ENCODE peak calls at places on chromosomes 7 and 10, in eight cellular contexts. C is ovary, D is brain microvascular endothelial cell, W is dorsolateral prefrontal cortex, E is endothelial cell, M is glutamatergic neuron, S is LNCaP clone FGC, L is fibroblast of lung. U is an unnamed sample.

GRCh38 chr7:113918946-113919345 is at the start of gene PPP1R3A:
- DNase-seq in C (no peak), D (peak), W (no peak), E (no peak), M (no peak), S (no peak), L (no peak), U (no peak)

GRCh38 chr10:31129261-31129660 is 97.6 kb upstream of the ZNF438 start:
- DNase-seq in C (peak), D (peak), W (no peak), E (no peak), M (no peak), S (no peak), L (peak), U (peak)

GRCh38 chr7:31687024-31687423 is at the start of gene PPP1R17:
- DNase-seq in C (no peak), D (no peak), W (peak), E (peak), M (peak), S (no peak), L (no peak), U (no peak)

GRCh38 chr10:133257489-133258065 is 19.1 kb downstream of the ADAM8 start:
- DNase-seq in C (peak), D (no peak), W (no peak), E (peak), M (peak), S (peak), L (peak), U (peak)

GRCh38 chr10:132632091-132632561 is 94.5 kb downstream of the INPP5A start:
- DNase-seq in C (no peak), D (no peak), W (peak), E (no peak), M (peak), S (no peak), L (no peak), U (no peak)

GRCh38 chr7:35248576-35249536 is 5.0 kb downstream of the TBX20 start:
- DNase-seq in C (no peak), D (no peak), W (no peak), E (peak), M (no peak), S (no peak), L (no peak), U (peak)

GRCh38 chr7:131562941-131563340 is 6.5 kb upstream of the PODXL start:
- DNase-seq in C (no peak), D (peak), W (no peak), E (no peak), M (no peak), S (no peak), L (no peak), U (no peak)

GRCh38 chr7:40008218-40008815 is 58.3 kb downstream of the CDK13 start:
- DNase-seq in C (no peak), D (peak), W (no peak), E (no peak), M (no peak), S (no peak), L (peak), U (peak)

GRCh38 chr7:159151231-159151630 is 6.6 kb upstream of the VIPR2 start:
- DNase-seq in C (no peak), D (no peak), W (no peak), E (no peak), M (no peak), S (no peak), L (no peak), U (no peak)

GRCh38 chr10:29969255-29970011 is 90.0 kb downstream of the JCAD start:
- DNase-seq in C (no peak), D (no peak), W (no peak), E (no peak), M (peak), S (no peak), L (no peak), U (no peak)

GRCh38 chr7:16431646-16432424 is 10.5 kb upstream of the CRPPA start:
- DNase-seq in C (no peak), D (no peak), W (no peak), E (peak), M (no peak), S (no peak), L (peak), U (peak)

GRCh38 chr10:123381271-123381670 is 227.1 kb downstream of the BUB3 start:
- DNase-seq in C (no peak), D (no peak), W (no peak), E (no peak), M (no peak), S (no peak), L (no peak), U (peak)

GRCh38 chr7:134766779-134767566 is 12.5 kb upstream of the CALD1 start:
- DNase-seq in C (peak), D (peak), W (no peak), E (no peak), M (no peak), S (no peak), L (peak), U (no peak)

GRCh38 chr7:133688483-133689239 is 435.8 kb downstream of the EXOC4 start:
- DNase-seq in C (no peak), D (no peak), W (no peak), E (no peak), M (no peak), S (peak), L (no peak), U (peak)

GRCh38 chr10:123143825-123144168 is 4.1 kb upstream of the HMX2 start:
- DNase-seq in C (no peak), D (no peak), W (no peak), E (no peak), M (no peak), S (no peak), L (no peak), U (no peak)

GRCh38 chr10:24008164-24009066 is 200.5 kb upstream of the KIAA1217 start:
- DNase-seq in C (no peak), D (peak), W (no peak), E (no peak), M (no peak), S (no peak), L (peak), U (peak)

GRCh38 chr10:121838149-121838548 is 89.7 kb downstream of the ATE1 start:
- DNase-seq in C (no peak), D (no peak), W (no peak), E (no peak), M (no peak), S (no peak), L (no peak), U (no peak)

GRCh38 chr10:27446091-27446918 is 57.8 kb upstream of the RAB18 start:
- DNase-seq in C (no peak), D (peak), W (no peak), E (no peak), M (no peak), S (peak), L (peak), U (peak)

GRCh38 chr7:137245890-137246289 is 97.6 kb downstream of the PTN start:
- DNase-seq in C (no peak), D (peak), W (no peak), E (no peak), M (no peak), S (no peak), L (peak), U (no peak)

GRCh38 chr10:47334627-47335026 is 12.4 kb downstream of the GDF2 start:
- DNase-seq in C (no peak), D (no peak), W (no peak), E (no peak), M (no peak), S (no peak), L (no peak), U (no peak)

GRCh38 chr7:44949315-44949714 is 29.5 kb downstream of the MYO1G start:
- DNase-seq in C (no peak), D (no peak), W (no peak), E (no peak), M (no peak), S (no peak), L (no peak), U (no peak)

GRCh38 chr7:118350260-118350659 is 125.8 kb downstream of the ANKRD7 start:
- DNase-seq in C (no peak), D (no peak), W (no peak), E (no peak), M (no peak), S (no peak), L (no peak), U (no peak)

GRCh38 chr7:118349604-118350003 is 125.1 kb downstream of the ANKRD7 start:
- DNase-seq in C (no peak), D (no peak), W (no peak), E (no peak), M (no peak), S (no peak), L (no peak), U (no peak)

GRCh38 chr7:118352854-118353453 is 128.4 kb downstream of the ANKRD7 start:
- DNase-seq in C (no peak), D (no peak), W (no peak), E (no peak), M (no peak), S (peak), L (peak), U (peak)
- TF ChIP-seq CTCF in C (no peak), D (no peak), W (peak), E (no peak), M (no peak), S (peak), L (no peak), U (peak)

GRCh38 chr10:100731603-100732596 is 13.5 kb upstream of the PAX2 start:
- DNase-seq in C (no peak), D (no peak), W (no peak), E (no peak), M (peak), S (no peak), L (no peak), U (no peak)

GRCh38 chr10:100730739-100731602 is 14.4 kb upstream of the PAX2 start:
- DNase-seq in C (no peak), D (peak), W (no peak), E (no peak), M (peak), S (no peak), L (no peak), U (peak)

GRCh38 chr10:100727808-100728207 is 17.6 kb upstream of the PAX2 start:
- DNase-seq in C (no peak), D (no peak), W (no peak), E (no peak), M (no peak), S (no peak), L (no peak), U (no peak)

GRCh38 chr10:100729877-100730738 is 15.3 kb upstream of the PAX2 start:
- DNase-seq in C (no peak), D (no peak), W (no peak), E (no peak), M (peak), S (no peak), L (no peak), U (no peak)

DNA sequence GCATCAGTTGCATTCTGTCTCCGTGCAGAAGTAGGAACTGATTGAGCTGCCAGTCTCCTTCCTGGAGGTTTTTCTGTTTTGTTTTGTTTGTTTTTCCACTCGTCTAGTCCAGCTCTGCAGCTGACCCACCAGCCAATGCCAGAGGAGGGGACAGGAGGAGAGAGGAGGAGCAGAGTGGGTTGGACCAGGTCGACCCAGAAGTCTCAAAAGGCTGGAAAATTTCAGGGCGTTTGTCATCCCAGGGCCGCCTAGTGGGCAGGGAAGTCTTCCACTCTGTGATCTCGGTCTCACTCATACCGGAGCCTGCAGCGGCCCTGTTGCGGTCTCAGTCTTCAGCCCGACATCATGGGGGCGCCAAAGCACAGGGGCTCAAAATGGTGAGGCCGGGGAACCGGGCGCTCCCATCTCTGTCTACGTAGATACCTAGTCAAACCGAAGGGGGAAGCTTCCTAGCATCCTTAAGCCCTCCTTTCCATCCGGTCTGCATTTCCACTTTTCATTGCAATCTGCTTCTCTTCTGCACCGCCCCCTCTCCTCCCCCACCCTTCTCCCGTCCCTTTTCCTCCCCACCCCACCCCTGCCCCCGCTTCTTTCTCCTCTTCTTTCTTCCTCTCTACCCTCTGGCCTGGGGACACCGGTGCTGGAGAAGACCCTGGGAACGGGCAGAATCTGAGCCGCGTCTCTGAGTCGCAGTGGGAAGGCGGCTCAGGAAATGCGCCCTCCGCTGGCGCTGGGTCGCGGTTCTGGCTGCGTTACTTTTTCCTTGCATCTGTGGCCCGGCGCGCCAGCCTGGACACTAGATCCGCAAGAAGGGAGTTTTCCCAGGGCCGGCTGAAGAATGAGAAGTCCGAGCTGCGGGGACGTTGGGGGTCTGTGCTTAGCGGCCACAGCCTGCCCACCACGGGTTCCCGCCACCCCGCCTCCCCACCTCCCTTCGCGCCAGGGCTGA is 16.2 kb upstream of the PAX2 start:
- DNase-seq in C (no peak), D (no peak), W (no peak), E (peak), M (peak), S (peak), L (peak), U (no peak)
- TF ChIP-seq CTCF in C (no peak), D (peak), W (no peak), E (peak), M (peak), S (peak), L (peak), U (no peak)

GRCh38 chr10:326350-326749 is 191.1 kb downstream of the ZMYND11 start:
- DNase-seq in C (no peak), D (no peak), W (no peak), E (no peak), M (no peak), S (no peak), L (no peak), U (no peak)
- TF ChIP-seq CTCF in C (no peak), D (no peak), W (no peak), E (no peak), M (no peak), S (no peak), L (no peak), U (no peak)

DNA sequence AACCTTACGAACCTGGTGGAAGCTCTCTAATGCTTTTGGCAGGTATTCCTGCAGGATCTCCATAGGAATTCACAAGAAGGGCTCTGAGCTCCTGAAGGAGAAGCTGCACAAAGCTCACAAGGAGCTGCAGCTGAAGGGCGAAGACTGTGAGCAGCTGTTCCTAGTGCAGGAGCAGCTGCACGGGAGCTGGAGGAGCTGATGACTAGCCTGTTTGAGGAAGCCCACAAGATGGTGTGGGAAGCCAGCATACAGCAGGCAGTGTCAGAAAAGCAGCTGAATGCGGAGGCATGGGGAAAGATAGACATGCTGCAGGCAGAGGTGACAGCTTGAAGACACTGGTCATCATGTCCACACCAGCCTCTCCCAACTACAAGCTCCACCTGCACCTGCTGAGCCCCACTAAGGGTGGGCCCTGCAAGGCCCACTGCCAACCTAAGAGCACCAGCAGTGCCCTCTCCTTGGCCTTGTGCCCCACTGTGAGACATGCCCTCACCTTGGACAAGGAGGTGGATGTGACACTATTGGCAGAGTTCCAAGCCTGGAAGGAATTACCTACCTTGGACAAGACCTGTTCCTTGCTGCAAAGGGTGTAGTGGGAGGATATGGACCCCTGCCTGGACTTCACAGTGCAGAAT is 250.6 kb downstream of the BBS9 start:
- DNase-seq in C (no peak), D (no peak), W (no peak), E (no peak), M (no peak), S (no peak), L (no peak), U (peak)
- TF ChIP-seq CTCF in C (no peak), D (no peak), W (no peak), E (no peak), M (no peak), S (no peak), L (no peak), U (no peak)

DNA sequence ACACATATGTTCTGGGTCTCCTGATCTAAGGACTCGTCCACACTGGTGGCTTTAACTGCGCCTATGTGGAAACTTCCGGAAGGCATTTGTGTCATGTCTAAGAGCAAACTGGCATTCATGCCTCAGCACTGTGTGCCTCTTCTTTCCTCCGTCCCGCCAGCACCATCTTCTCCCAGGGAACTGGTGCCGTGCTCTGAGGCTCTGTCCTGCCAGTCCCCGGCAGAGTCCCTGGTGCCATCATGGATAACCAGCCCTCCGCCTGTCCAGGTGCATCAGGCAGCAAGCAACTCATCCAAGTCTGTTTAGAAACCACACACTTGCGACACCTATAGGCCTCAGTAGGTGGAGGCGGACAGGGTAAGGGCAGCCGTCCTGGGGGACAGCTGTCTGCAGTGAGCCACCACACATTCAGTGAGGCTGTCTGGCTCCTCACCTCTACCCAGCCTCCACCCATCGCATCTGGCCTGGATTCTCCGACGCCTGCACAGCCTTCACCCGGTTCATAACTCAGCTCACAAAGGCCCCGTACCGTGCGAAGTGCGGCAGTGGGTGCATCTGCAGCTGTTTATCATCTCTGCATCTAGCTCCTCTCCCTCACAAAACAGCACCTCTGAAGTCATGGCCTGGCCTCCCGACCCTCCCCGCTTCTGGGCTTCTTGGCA is 162.7 kb downstream of the DIP2C start:
- DNase-seq in C (no peak), D (no peak), W (no peak), E (no peak), M (no peak), S (no peak), L (no peak), U (peak)
- TF ChIP-seq CTCF in C (no peak), D (no peak), W (no peak), E (no peak), M (no peak), S (no peak), L (peak), U (peak)